ENCODE peak calls at places on chromosomes 13 and 19, in eight cellular contexts. F, V, P, R, B, T, K and D are unnamed samples. For H3K9me2, the result is how much of the 10 kb centered on the place peaks cover.

GRCh38 chr13:106234656-106235055 is 300.8 kb downstream of the EFNB2 start:
- DNase-seq in F (no peak), V (no peak), P (no peak), R (no peak), B (no peak), T (no peak), K (no peak), D (no peak)

GRCh38 chr13:33931397-33931987 is 113.5 kb downstream of the RFC3 start:
- DNase-seq in F (peak), V (peak), P (peak), R (peak), B (peak), T (peak), K (no peak), D (peak)

GRCh38 chr13:84867246-84867645 is 932.0 kb downstream of the SLITRK6 start:
- DNase-seq in F (no peak), V (no peak), P (no peak), R (no peak), B (no peak), T (peak), K (no peak), D (no peak)

GRCh38 chr13:76856141-76856571 is 30.0 kb downstream of the KCTD12 start:
- DNase-seq in F (no peak), V (peak), P (no peak), R (no peak), B (no peak), T (no peak), K (no peak), D (no peak)

GRCh38 chr13:44347301-44347700 is 26.3 kb upstream of the SERP2 start:
- DNase-seq in F (no peak), V (no peak), P (no peak), R (no peak), B (no peak), T (no peak), K (no peak), D (no peak)

GRCh38 chr19:1832046-1832663 is 16.1 kb downstream of the REXO1 start:
- DNase-seq in F (no peak), V (no peak), P (no peak), R (no peak), B (no peak), T (no peak), K (no peak), D (no peak)

GRCh38 chr13:98228661-98229349 is 51.7 kb upstream of the RNF113B start:
- DNase-seq in F (no peak), V (peak), P (no peak), R (no peak), B (no peak), T (no peak), K (no peak), D (no peak)

GRCh38 chr13:85236431-85236830 is 562.8 kb downstream of the SLITRK6 start:
- DNase-seq in F (no peak), V (peak), P (no peak), R (no peak), B (no peak), T (no peak), K (peak), D (no peak)

GRCh38 chr13:43682698-43683097 is 104.1 kb downstream of the ENOX1 start:
- DNase-seq in F (no peak), V (no peak), P (no peak), R (no peak), B (no peak), T (no peak), K (no peak), D (no peak)

GRCh38 chr13:27967203-27967735 is 1.8 kb downstream of the CDX2 start:
- DNase-seq in F (no peak), V (no peak), P (no peak), R (no peak), B (no peak), T (peak), K (no peak), D (no peak)

GRCh38 chr19:38143847-38144246 is 80.2 kb downstream of the DPF1 start:
- DNase-seq in F (no peak), V (no peak), P (no peak), R (no peak), B (no peak), T (no peak), K (no peak), D (no peak)

GRCh38 chr13:76937416-76937815 is 10.9 kb upstream of the ACOD1 start:
- DNase-seq in F (peak), V (peak), P (peak), R (no peak), B (no peak), T (no peak), K (peak), D (no peak)

GRCh38 chr13:52638929-52639328 is 3.3 kb upstream of the HNRNPA1L2 start:
- DNase-seq in F (no peak), V (no peak), P (no peak), R (no peak), B (no peak), T (no peak), K (no peak), D (no peak)

GRCh38 chr19:41366089-41366488 is 2.1 kb upstream of the B9D2 start:
- DNase-seq in F (no peak), V (no peak), P (no peak), R (peak), B (no peak), T (peak), K (no peak), D (peak)

DNA sequence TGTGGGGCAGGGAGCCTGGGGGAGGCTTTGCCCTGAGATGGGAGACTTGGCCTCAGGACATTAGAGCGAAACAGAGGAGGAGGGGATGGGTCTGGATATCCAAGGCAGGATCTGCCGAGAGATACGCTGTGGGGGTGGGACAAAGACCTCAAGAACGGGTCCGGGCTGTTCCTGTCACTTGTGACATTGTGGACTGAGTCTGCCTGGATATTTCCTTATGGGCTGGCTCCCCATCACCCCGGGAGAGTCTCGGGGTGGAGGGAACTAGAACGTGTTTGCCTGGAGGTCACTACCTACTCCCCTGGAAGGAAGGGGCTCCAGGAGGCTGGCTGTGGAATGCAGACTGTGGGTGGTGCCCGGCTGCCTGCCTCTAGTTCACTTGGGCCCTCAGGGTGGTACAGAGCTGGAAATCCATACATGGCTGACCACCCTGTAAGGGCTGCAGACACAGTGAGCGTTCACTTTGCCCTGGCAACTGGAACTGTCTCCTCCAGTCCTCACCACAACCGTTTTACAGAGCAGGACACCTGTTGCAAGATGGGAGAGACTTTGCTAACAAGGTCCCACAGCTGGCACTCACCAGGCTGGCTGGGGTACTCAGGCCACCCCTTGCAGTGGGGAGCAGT is 26.5 kb downstream of the DNM2 start:
- DNase-seq in F (no peak), V (no peak), P (no peak), R (no peak), B (no peak), T (no peak), K (no peak), D (no peak)
- TF ChIP-seq CTCF in F (no peak), V (no peak), P (no peak), R (no peak), B (no peak), T (no peak), K (no peak), D (no peak)

GRCh38 chr19:48479686-48480085 is 10.5 kb downstream of the CYTH2 start:
- DNase-seq in F (no peak), V (no peak), P (no peak), R (no peak), B (peak), T (peak), K (no peak), D (no peak)
- H3K4me3 ChIP-seq in F (no peak), V (no peak), P (no peak), R (no peak), B (no peak), T (peak), K (no peak), D (no peak)

GRCh38 chr13:39433705-39434104 is 169.3 kb downstream of the LHFPL6 start:
- DNase-seq in F (no peak), V (no peak), P (no peak), R (no peak), B (no peak), T (no peak), K (no peak), D (no peak)
- H3K9me2 ChIP-seq in F (under half), V (under half), P (under half), R (under half), B (under half), T (under half), K (under half), D (under half)

GRCh38 chr13:32538621-32539246 is at the start of gene N4BP2L2:
- DNase-seq in F (peak), V (peak), P (peak), R (peak), B (peak), T (peak), K (peak), D (peak)
- TF ChIP-seq CTCF in F (peak), V (peak), P (peak), R (peak), B (peak), T (peak), K (peak), D (peak)

GRCh38 chr13:107865643-107866006 is 349.7 kb downstream of the LIG4 start:
- DNase-seq in F (no peak), V (no peak), P (no peak), R (no peak), B (no peak), T (no peak), K (no peak), D (no peak)
- H3K4me3 ChIP-seq in F (peak), V (peak), P (no peak), R (no peak), B (peak), T (peak), K (no peak), D (no peak)

GRCh38 chr19:58317481-58318072 is 9.2 kb upstream of the ZSCAN22 start:
- DNase-seq in F (peak), V (peak), P (no peak), R (peak), B (no peak), T (peak), K (no peak), D (peak)
- H3K9me2 ChIP-seq in F (under half), V (under half), P (under half), R (under half), B (under half), T (under half), K (under half), D (under half)

GRCh38 chr13:75537401-75538365 is at the start of gene COMMD6:
- DNase-seq in F (peak), V (peak), P (peak), R (peak), B (peak), T (peak), K (peak), D (peak)
- TF ChIP-seq CTCF in F (no peak), V (no peak), P (no peak), R (peak), B (no peak), T (no peak), K (peak), D (no peak)

DNA sequence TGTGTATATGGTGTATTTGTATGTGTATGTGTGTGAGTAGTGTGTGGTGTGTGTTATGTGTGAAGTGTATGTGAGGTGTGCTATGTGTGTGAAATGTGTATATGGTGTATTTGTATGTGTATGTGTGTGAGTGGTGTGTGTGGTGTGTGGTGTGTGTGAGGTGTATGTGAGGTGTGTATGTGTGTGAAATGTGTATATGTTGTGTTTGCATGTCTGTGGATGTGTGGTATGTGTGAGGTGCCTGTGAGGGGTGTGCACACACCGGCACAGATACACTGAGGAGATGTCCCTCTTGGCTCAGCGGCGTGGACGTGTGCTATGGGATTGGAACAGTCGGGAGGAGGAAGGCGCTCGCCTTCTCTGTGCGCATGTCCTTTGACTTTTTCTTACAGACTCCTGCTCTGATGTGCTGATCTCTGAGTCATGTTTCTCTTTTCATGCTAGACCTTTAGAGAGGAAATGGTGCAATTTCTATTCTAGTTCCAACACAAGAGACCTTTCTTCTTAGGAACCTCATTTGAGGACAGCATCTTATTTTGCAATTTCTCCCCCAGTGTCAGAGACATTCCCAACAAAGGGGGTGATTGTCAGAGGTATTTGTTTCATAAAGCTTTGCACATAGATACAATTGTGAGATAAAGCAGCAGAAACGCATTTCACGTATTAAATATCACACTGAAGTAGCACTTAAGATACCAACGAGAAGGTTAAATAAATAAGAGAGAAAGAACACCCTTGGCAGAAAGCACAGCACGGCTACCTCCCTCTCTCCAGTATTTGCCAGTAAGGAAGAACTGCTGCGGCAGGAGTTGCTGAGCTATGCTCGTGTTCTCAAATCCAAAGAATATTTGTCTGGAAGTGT is 11.3 kb upstream of the TNFRSF19 start:
- DNase-seq in F (peak), V (peak), P (peak), R (no peak), B (peak), T (peak), K (peak), D (no peak)
- H3K4me3 ChIP-seq in F (no peak), V (peak), P (no peak), R (no peak), B (no peak), T (no peak), K (peak), D (no peak)